ENCODE peak calls at places on chromosomes 2 and 18, in ten cellular contexts. I is Daoy; D is GM23248; V is A549; K is heart left ventricle; H is right cardiac atrium; N is EL; X is effector memory CD8-positive, alpha-beta T cell; M is RPMI8226; Z is NCI-H187. F is an unnamed sample.

GRCh38 chr2:200308421-200309295 is 2.2 kb downstream of the SPATS2L start:
- DNase-seq in V (no peak), N (peak; percentile 59), M (no peak), K (no peak), I (no peak), Z (no peak), H (no peak), X (no peak), D (peak; percentile 58), F (no peak)

GRCh38 chr2:38750011-38750792 is 959 bp downstream of the SRSF7 start:
- DNase-seq in H (peak; percentile 86), M (peak; percentile 71), V (no peak), K (peak; percentile 79), Z (no peak), D (peak; percentile 79), N (no peak), I (peak; percentile 48), X (peak; percentile 33), F (peak; percentile 26)

GRCh38 chr2:220134756-220135534 is 507.5 kb downstream of the SLC4A3 start:
- DNase-seq in Z (no peak), I (peak; percentile 25), M (no peak), D (no peak), K (no peak), N (no peak), H (no peak), V (no peak), X (no peak), F (no peak)

GRCh38 chr2:200787351-200788128 is 24.2 kb upstream of the BZW1 start:
- DNase-seq in N (peak; percentile 93), Z (no peak), M (no peak), I (peak; percentile 92), V (no peak), D (peak; percentile 94), K (no peak), H (no peak), X (no peak), F (peak; percentile 85)

GRCh38 chr2:85865539-85866164 is 23.1 kb downstream of the ST3GAL5 start:
- DNase-seq in N (no peak), Z (no peak), X (no peak), D (peak; percentile 23), V (no peak), H (no peak), M (no peak), I (peak; percentile 32), K (no peak), F (peak; percentile 86)

GRCh38 chr2:226798422-226799210 is 1.0 kb downstream of the IRS1 start:
- DNase-seq in H (peak; percentile 79), X (peak; percentile 22), Z (no peak), D (peak; percentile 69), V (no peak), I (peak; percentile 72), K (peak; percentile 78), M (peak; percentile 37), N (peak; percentile 68), F (no peak)

GRCh38 chr2:85826990-85827878 is 61.6 kb downstream of the ST3GAL5 start:
- DNase-seq in N (peak; percentile 65), D (peak; percentile 88), I (peak; percentile 73), V (peak; percentile 88), X (peak; percentile 83), Z (peak; percentile 7), M (peak; percentile 79), H (peak; percentile 90), K (peak; percentile 89), F (peak; percentile 78)

GRCh38 chr2:172299741-172300140 is 127.6 kb upstream of the ITGA6 start:
- DNase-seq in K (no peak), N (no peak), H (no peak), I (peak; percentile 45), M (no peak), Z (no peak), D (peak; percentile 50), V (no peak), X (no peak), F (no peak)

GRCh38 chr18:41721103-41721502 is 233.9 kb upstream of the PIK3C3 start:
- DNase-seq in I (no peak), X (no peak), H (peak; percentile 19), M (no peak), K (no peak), Z (no peak), N (no peak), D (no peak), V (no peak), F (peak; percentile 14)

GRCh38 chr2:238202326-238203103 is 980 bp downstream of the ILKAP start:
- DNase-seq in X (no peak), K (no peak), H (no peak), V (peak; percentile 21), Z (no peak), M (peak; percentile 10), N (peak; percentile 15), D (peak; percentile 69), I (no peak), F (peak; percentile 10)